ENCODE peak calls at places on chromosomes 4 and X, in four cellular contexts. S is HCT116, C is H1, T is GM12878. A is an unnamed sample. For H3K79me2, the result is how much of the 10 kb centered on the place peaks cover.

GRCh38 chr4:20393486-20394100 is 141.9 kb downstream of the SLIT2 start:
- DNase-seq in S (no peak), C (no peak), T (no peak), A (no peak)

GRCh38 chr4:567457-568350 is 8.4 kb downstream of the TMEM271 start:
- DNase-seq in S (no peak), C (no peak), T (no peak), A (no peak)

GRCh38 chr4:100306018-100306417 is 115.8 kb upstream of the DDIT4L start:
- DNase-seq in S (no peak), C (no peak), T (no peak), A (no peak)

GRCh38 chr4:182062936-182063335 is 180.3 kb upstream of the TENM3 start:
- DNase-seq in S (no peak), C (no peak), T (no peak), A (no peak)

GRCh38 chrX:153397256-153397960 is 3.7 kb downstream of the PNMA6E start:
- DNase-seq in S (no peak), C (no peak), T (no peak), A (no peak)

GRCh38 chr4:139950568-139950967 is 203.4 kb downstream of the MAML3 start:
- DNase-seq in S (no peak), C (no peak), T (peak), A (no peak)

GRCh38 chr4:7988437-7988836 is 48.8 kb upstream of the AFAP1 start:
- DNase-seq in S (no peak), C (no peak), T (no peak), A (no peak)

GRCh38 chr4:66489783-66490452 is 819.6 kb upstream of the EPHA5 start:
- DNase-seq in S (no peak), C (no peak), T (no peak), A (no peak)

GRCh38 chrX:110120025-110120424 is 117.1 kb downstream of the TMEM164 start:
- DNase-seq in S (no peak), C (no peak), T (no peak), A (no peak)

GRCh38 chr4:113270520-113271319 is 221.3 kb downstream of the ANK2 start:
- DNase-seq in S (no peak), C (no peak), T (no peak), A (no peak)

GRCh38 chr4:188139671-188140070 is 430 bp downstream of the TRIML1 start:
- DNase-seq in S (no peak), C (no peak), T (no peak), A (no peak)

GRCh38 chrX:73069365-73070035 is 9.8 kb downstream of the PABPC1L2A start:
- DNase-seq in S (no peak), C (no peak), T (no peak), A (no peak)

GRCh38 chr4:129526812-129527211 is 430.9 kb downstream of the C4orf33 start:
- DNase-seq in S (peak), C (no peak), T (no peak), A (no peak)

GRCh38 chr4:184406915-184407314 is 67.4 kb downstream of the IRF2 start:
- DNase-seq in S (no peak), C (no peak), T (no peak), A (no peak)

GRCh38 chr4:184439856-184440592 is 34.3 kb downstream of the IRF2 start:
- DNase-seq in S (no peak), C (no peak), T (no peak), A (no peak)

GRCh38 chr4:118120120-118120760 is 86.0 kb downstream of the NDST3 start:
- DNase-seq in S (no peak), C (no peak), T (no peak), A (no peak)

GRCh38 chr4:86898562-86898961 is 6.3 kb upstream of the C4orf36 start:
- DNase-seq in S (no peak), C (peak), T (no peak), A (peak)

GRCh38 chr4:6967846-6968340 is 58.3 kb downstream of the TBC1D14 start:
- DNase-seq in S (no peak), C (no peak), T (no peak), A (no peak)

GRCh38 chr4:174604198-174604597 is 81.9 kb upstream of the HPGD start:
- DNase-seq in S (no peak), C (no peak), T (no peak), A (no peak)

GRCh38 chrX:43758044-43758443 is 101.9 kb downstream of the MAOA start:
- DNase-seq in S (no peak), C (no peak), T (no peak), A (no peak)

GRCh38 chr4:105765690-105766407 is 57.3 kb downstream of the GSTCD start:
- DNase-seq in S (peak), C (peak), T (no peak), A (peak)

GRCh38 chrX:48966796-48967579 is 4.7 kb downstream of the KCND1 start:
- DNase-seq in S (no peak), C (no peak), T (no peak), A (no peak)

GRCh38 chr4:124151031-124151430 is 561.5 kb downstream of the ANKRD50 start:
- DNase-seq in S (no peak), C (no peak), T (no peak), A (no peak)

GRCh38 chrX:120213438-120214265 is 37.0 kb upstream of the ZBTB33 start:
- DNase-seq in S (peak), C (peak), T (peak), A (peak)

GRCh38 chr4:175470141-175470540 is 341.9 kb downstream of the GPM6A start:
- DNase-seq in S (no peak), C (no peak), T (no peak), A (no peak)

GRCh38 chrX:21802844-21803243 is 36.6 kb upstream of the MBTPS2 start:
- DNase-seq in S (no peak), C (no peak), T (no peak), A (no peak)

GRCh38 chrX:129939986-129940385 is 34.0 kb downstream of the UTP14A start:
- DNase-seq in S (no peak), C (no peak), T (no peak), A (no peak)

GRCh38 chr4:175536852-175537453 is 275.1 kb downstream of the GPM6A start:
- DNase-seq in S (peak), C (peak), T (peak), A (peak)

GRCh38 chrX:12488220-12488619 is 303.0 kb upstream of the PRPS2 start:
- DNase-seq in S (no peak), C (no peak), T (no peak), A (no peak)

GRCh38 chrX:71053217-71053621 is 14.9 kb downstream of the SNX12 start:
- DNase-seq in S (no peak), C (peak), T (peak), A (no peak)

GRCh38 chr4:84497220-84497834 is 1.8 kb downstream of the NKX6-1 start:
- DNase-seq in S (no peak), C (no peak), T (no peak), A (no peak)

GRCh38 chr4:113840850-113841249 is 79.3 kb upstream of the CAMK2D start:
- DNase-seq in S (no peak), C (no peak), T (no peak), A (no peak)

GRCh38 chr4:154836030-154836429 is 55.0 kb downstream of the RBM46 start:
- DNase-seq in S (no peak), C (no peak), T (no peak), A (no peak)

GRCh38 chr4:169933531-169933930 is 92.7 kb downstream of the MFAP3L start:
- DNase-seq in S (no peak), C (no peak), T (no peak), A (no peak)

GRCh38 chrX:114095789-114096188 is 488.1 kb upstream of the HTR2C start:
- DNase-seq in S (no peak), C (no peak), T (no peak), A (no peak)

GRCh38 chrX:63656871-63657580 is 128.0 kb downstream of the ARHGEF9 start:
- DNase-seq in S (no peak), C (no peak), T (no peak), A (no peak)

GRCh38 chrX:130186645-130187044 is 14.9 kb downstream of the RAB33A start:
- DNase-seq in S (no peak), C (no peak), T (no peak), A (no peak)

GRCh38 chr4:127498366-127498765 is 134.4 kb upstream of the INTU start:
- DNase-seq in S (no peak), C (no peak), T (no peak), A (no peak)

GRCh38 chrX:10110316-10110932 is 46.4 kb upstream of the CLCN4 start:
- DNase-seq in S (no peak), C (no peak), T (no peak), A (no peak)

GRCh38 chr4:166318810-166319525 is 445.9 kb downstream of the TLL1 start:
- DNase-seq in S (no peak), C (no peak), T (no peak), A (no peak)

DNA sequence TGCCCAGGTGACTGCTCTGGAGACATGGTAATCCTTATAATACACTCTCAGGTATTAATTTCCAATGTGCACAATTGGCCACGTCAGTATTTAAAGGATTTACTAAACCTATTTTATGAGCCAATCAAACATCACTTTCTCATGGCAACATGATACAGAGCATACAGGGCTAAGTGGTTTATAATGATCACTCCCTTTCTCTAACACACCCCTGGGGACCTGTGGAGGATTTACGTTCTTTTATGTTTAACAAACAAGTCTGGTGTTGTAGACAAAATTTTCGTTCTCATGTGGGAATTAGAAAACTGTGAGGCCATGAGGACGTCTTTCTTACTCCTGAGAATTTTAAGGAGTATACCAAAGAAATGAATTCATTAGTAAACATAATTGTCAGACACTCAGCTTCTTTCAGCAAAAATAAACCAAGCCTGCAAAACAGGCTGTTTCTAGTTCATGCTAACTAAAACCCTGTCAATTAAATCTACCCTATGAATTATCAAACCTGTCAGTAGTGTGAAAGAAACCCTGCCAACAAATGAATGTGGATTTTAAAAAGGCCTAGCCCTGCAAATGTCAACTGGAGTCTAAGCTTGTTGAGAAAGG is 155.8 kb downstream of the PDGFC start:
- DNase-seq in S (no peak), C (no peak), T (no peak), A (no peak)
- H3K79me2 ChIP-seq in S (under half), C (under half), T (under half), A (under half)

DNA sequence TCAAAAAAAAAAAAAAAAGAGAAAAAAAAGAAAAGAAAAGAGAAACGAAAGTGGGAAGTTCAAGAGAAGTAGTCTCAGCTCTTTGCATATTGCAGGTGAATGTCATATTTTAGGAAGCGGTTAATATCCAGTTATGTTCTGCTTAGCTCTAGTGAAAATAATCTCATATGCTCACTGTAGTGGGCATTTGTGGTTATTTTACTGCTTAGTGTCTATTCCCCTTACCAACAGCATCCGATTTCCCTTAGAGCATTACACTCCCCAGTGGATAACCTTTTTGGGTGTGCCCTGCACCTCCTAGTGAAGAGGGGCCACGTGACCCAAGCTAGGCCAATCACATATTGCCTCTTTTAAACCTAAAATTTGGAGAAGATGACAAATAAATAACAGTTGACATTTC is 111.2 kb upstream of the ZNF827 start:
- DNase-seq in S (no peak), C (no peak), T (peak), A (peak)
- TF ChIP-seq EGR1 in S (no peak), C (no peak), T (no peak), A (no peak)

DNA sequence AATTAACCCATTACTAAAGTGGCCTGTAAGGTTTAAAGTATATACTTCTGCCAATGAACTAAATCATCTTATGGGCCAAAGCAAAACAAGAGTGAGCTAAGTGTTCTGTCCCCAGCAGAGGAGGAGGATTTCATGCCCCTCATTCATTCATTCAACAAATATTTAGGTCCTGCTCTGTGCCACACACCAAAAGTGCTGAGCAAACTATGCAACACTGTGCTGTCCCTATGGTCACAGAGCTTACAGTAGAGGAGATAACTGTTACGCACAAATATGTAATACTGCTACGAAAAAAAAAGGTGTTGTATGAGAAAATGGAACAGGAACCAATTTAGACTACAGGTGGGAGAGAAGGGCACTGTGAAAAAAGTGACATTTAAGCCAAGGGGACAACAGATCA is 1.7 kb downstream of the SH3KBP1 start:
- DNase-seq in S (no peak), C (no peak), T (no peak), A (no peak)
- H3K79me2 ChIP-seq in S (under half), C (under half), T (half or more), A (under half)

DNA sequence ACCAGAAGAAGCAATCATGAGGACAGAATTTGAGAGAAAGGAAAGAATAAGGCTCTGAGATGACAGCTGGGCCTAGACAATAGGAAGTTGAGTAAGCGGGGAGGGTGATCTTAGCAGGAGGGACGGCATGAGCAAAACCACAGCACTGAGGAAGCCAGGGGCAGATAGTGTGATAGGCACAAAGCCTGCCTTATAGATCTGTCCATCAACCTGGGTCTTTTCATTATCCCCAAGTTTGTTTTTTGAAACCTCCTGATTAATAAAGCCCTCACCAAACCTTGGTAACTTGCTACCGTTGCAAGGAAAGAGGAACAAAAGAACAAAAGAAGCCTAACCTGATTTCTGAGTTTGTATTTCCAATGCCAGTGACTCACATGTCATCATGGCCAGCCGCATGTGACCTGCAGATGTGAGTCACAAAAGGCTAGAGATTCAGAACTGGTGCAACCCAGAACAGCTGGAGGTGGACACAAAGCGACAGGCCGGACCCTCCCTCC is 55.7 kb upstream of the PPARGC1A start:
- DNase-seq in S (no peak), C (no peak), T (no peak), A (no peak)
- TF ChIP-seq EGR1 in S (no peak), C (no peak), T (no peak), A (no peak)

A was measured in K562.